ENCODE peak calls at places on chromosomes 7 and 10, in nine cellular contexts. R, V, C, F, N, Z, T, L and M are unnamed samples. For H3K4me1, the result is how much of the 10 kb centered on the place peaks cover.

GRCh38 chr7:1257221-1257620 is 24.5 kb downstream of the UNCX start:
- DNase-seq in R (no peak), V (no peak), C (no peak), F (no peak), N (no peak), Z (no peak), T (peak), L (no peak), M (peak)

GRCh38 chr10:18142151-18142550 is 1.9 kb downstream of the CACNB2 start:
- DNase-seq in R (no peak), V (no peak), C (no peak), F (no peak), N (no peak), Z (no peak), T (no peak), L (no peak), M (no peak)

GRCh38 chr10:32169556-32169955 is 113.3 kb upstream of the KIF5B start:
- DNase-seq in R (no peak), V (no peak), C (no peak), F (no peak), N (peak), Z (no peak), T (no peak), L (no peak), M (no peak)

GRCh38 chr10:78602201-78602917 is 466.4 kb upstream of the ZMIZ1 start:
- DNase-seq in R (no peak), V (peak), C (no peak), F (no peak), N (no peak), Z (no peak), T (no peak), L (no peak), M (no peak)

GRCh38 chr7:135342887-135343286 is 109.2 kb downstream of the STRA8 start:
- DNase-seq in R (no peak), V (no peak), C (no peak), F (no peak), N (peak), Z (no peak), T (no peak), L (peak), M (no peak)

GRCh38 chr10:117716896-117717295 is 174.3 kb downstream of the EMX2 start:
- DNase-seq in R (no peak), V (no peak), C (no peak), F (peak), N (no peak), Z (no peak), T (no peak), L (no peak), M (no peak)

GRCh38 chr7:34928052-34928451 is 109.2 kb downstream of the DPY19L1 start:
- DNase-seq in R (no peak), V (no peak), C (peak), F (no peak), N (peak), Z (peak), T (peak), L (peak), M (no peak)

GRCh38 chr7:94228223-94228622 is 166.5 kb upstream of the COL1A2 start:
- DNase-seq in R (no peak), V (no peak), C (no peak), F (no peak), N (no peak), Z (no peak), T (no peak), L (no peak), M (no peak)

GRCh38 chr10:26438534-26439269 is 561 bp downstream of the APBB1IP start:
- DNase-seq in R (peak), V (no peak), C (peak), F (no peak), N (peak), Z (peak), T (peak), L (peak), M (peak)

DNA sequence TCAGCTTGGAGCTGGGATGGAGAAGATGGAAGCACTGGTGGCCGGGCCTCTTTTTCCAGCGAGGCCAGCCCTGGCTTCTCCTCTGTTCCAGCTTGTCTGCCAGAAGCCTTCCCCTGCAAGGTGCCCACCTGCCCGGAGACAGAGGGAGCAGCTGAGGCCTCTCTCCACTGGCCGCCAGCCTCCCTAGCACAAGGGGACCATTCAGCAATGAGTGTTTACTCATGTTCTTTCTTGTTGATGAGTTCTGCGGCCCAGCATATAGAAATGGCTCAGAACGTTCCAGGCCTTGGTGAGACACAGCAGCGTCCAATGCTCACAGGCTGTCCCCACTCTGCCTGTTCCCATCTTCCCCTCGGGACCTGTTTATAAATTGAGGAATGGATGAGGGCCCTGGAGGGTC is 47.3 kb downstream of the CHST3 start:
- DNase-seq in R (no peak), V (no peak), C (no peak), F (no peak), N (no peak), Z (no peak), T (no peak), L (no peak), M (no peak)
- H3K27ac ChIP-seq in R (peak), V (peak), C (no peak), F (no peak), N (no peak), Z (no peak), T (peak), L (no peak), M (peak)

GRCh38 chr10:103888113-103888841 is 29.7 kb downstream of the STN1 start:
- DNase-seq in R (peak), V (peak), C (no peak), F (peak), N (peak), Z (no peak), T (peak), L (peak), M (peak)
- H3K4me1 ChIP-seq in R (under half), V (under half), C (under half), F (half or more), N (under half), Z (under half), T (under half), L (under half), M (under half)

DNA sequence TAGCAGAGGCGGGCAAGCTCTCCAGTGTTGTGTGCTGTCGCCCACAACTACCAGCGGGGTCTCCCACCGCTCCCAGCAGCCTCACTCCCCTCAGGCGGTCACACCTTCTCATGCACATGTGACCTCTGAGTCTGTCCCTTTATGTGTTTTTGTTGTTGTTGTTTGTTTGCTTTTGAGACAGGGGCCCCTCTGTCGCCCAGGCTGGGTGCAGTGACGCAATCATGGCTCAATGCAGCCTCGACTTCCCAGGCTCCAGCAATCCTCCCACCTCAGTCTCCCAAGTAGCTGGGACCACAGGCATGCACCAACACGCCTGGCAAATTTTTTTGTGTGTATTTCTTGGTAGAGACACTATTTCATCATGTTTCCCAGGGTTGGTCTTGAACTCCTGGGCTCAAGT is 1.5 kb downstream of the CPSF4 start:
- DNase-seq in R (no peak), V (no peak), C (no peak), F (no peak), N (peak), Z (no peak), T (no peak), L (no peak), M (peak)
- H3K4me3 ChIP-seq in R (peak), V (peak), C (peak), F (peak), N (no peak), Z (peak), T (peak), L (peak), M (no peak)

GRCh38 chr7:22811746-22812280 is 10.8 kb downstream of the TOMM7 start:
- DNase-seq in R (no peak), V (no peak), C (no peak), F (peak), N (no peak), Z (no peak), T (no peak), L (no peak), M (no peak)

GRCh38 chr7:22808140-22808539 is 14.5 kb downstream of the TOMM7 start:
- DNase-seq in R (no peak), V (no peak), C (no peak), F (no peak), N (no peak), Z (no peak), T (no peak), L (no peak), M (no peak)

GRCh38 chr7:22809902-22810642 is 12.6 kb downstream of the TOMM7 start:
- DNase-seq in R (no peak), V (no peak), C (no peak), F (no peak), N (no peak), Z (no peak), T (no peak), L (no peak), M (no peak)

GRCh38 chr7:22812350-22812749 is 10.3 kb downstream of the TOMM7 start:
- DNase-seq in R (no peak), V (no peak), C (no peak), F (no peak), N (no peak), Z (no peak), T (no peak), L (no peak), M (no peak)

GRCh38 chr7:22810843-22811242 is 11.8 kb downstream of the TOMM7 start:
- DNase-seq in R (no peak), V (no peak), C (no peak), F (no peak), N (no peak), Z (no peak), T (no peak), L (no peak), M (no peak)
- H3K27ac ChIP-seq in R (no peak), V (no peak), C (no peak), F (peak), N (peak), Z (no peak), T (peak), L (no peak), M (no peak)

GRCh38 chr10:46268076-46268881 is 18.5 kb upstream of the ANTXRL start:
- DNase-seq in R (no peak), V (no peak), C (peak), F (no peak), N (no peak), Z (peak), T (no peak), L (no peak), M (no peak)

GRCh38 chr10:46272863-46273415 is 13.9 kb upstream of the ANTXRL start:
- DNase-seq in R (no peak), V (no peak), C (no peak), F (no peak), N (no peak), Z (no peak), T (no peak), L (no peak), M (no peak)

GRCh38 chr10:46273506-46274477 is 13.0 kb upstream of the ANTXRL start:
- DNase-seq in R (no peak), V (no peak), C (no peak), F (no peak), N (no peak), Z (no peak), T (no peak), L (no peak), M (no peak)

GRCh38 chr10:46267132-46267985 is 19.4 kb upstream of the ANTXRL start:
- DNase-seq in R (no peak), V (peak), C (no peak), F (no peak), N (no peak), Z (no peak), T (no peak), L (no peak), M (no peak)

GRCh38 chr10:46270086-46270811 is 16.5 kb upstream of the ANTXRL start:
- DNase-seq in R (no peak), V (peak), C (no peak), F (no peak), N (no peak), Z (no peak), T (no peak), L (no peak), M (no peak)
- H3K4me1 ChIP-seq in R (under half), V (under half), C (half or more), F (under half), N (under half), Z (half or more), T (under half), L (under half), M (under half)

DNA sequence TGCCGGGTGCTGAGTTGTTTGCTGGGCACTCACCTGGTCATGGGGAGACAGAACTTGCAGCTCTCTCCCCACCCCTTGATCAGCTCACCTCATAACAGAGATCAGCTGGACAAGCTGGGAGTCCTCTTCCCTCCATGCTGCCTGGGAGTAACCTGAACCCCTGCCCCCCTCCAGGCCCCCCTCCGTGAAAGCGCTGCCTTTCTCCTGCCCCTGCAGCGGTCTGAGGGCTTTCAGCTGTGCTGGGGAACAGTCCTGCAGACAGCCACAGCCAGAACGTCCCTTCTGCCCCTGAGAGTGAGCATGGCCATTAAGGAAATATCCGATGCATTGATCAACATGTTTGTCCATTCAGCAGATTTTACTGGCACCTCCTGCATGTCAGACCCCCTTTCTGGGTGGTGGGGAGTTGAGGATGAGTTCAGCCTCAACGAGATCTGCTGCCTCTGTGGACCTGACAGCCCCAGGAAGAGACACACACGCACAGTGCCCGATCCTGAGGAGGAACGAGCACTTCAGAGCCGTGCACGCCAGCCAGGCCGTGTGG is 4.5 kb downstream of the FAM20C start:
- DNase-seq in R (no peak), V (no peak), C (no peak), F (peak), N (no peak), Z (no peak), T (no peak), L (no peak), M (no peak)
- H3K4me3 ChIP-seq in R (no peak), V (no peak), C (no peak), F (no peak), N (no peak), Z (no peak), T (no peak), L (no peak), M (no peak)

GRCh38 chr10:14578060-14578952 is 196.4 kb downstream of the FAM107B start:
- DNase-seq in R (no peak), V (peak), C (no peak), F (peak), N (peak), Z (no peak), T (no peak), L (no peak), M (no peak)
- H3K27ac ChIP-seq in R (no peak), V (peak), C (no peak), F (peak), N (no peak), Z (no peak), T (no peak), L (no peak), M (no peak)